ENCODE peak calls at places on chromosome 16, in five cellular contexts. U, J, N, A and E are unnamed samples.

GRCh38 chr16:66176111-66176510 is 190.4 kb upstream of the CDH5 start:
- DNase-seq in J (no peak), N (no peak), A (no peak), U (no peak), E (no peak)

GRCh38 chr16:67860589-67861398 is 12.1 kb upstream of the EDC4 start:
- DNase-seq in A (no peak), N (no peak), J (no peak), U (no peak), E (no peak)

GRCh38 chr16:2752035-2752849 is at the start of gene SRRM2:
- DNase-seq in N (peak), J (peak), U (peak), A (peak), E (peak)

GRCh38 chr16:88939814-88940195 is 37.2 kb downstream of the CBFA2T3 start:
- DNase-seq in N (peak), U (peak), A (no peak), J (no peak), E (no peak)

GRCh38 chr16:27539636-27540035 is 10.1 kb downstream of the GTF3C1 start:
- DNase-seq in J (no peak), A (no peak), N (no peak), U (no peak), E (no peak)

GRCh38 chr16:9447195-9447551 is 355.7 kb downstream of the HAPSTR1 start:
- DNase-seq in J (no peak), U (no peak), N (peak), A (no peak), E (no peak)

GRCh38 chr16:11202260-11203091 is 53.5 kb downstream of the SOCS1 start:
- DNase-seq in N (no peak), A (no peak), J (no peak), U (no peak), E (peak)

GRCh38 chr16:70715113-70715711 is 29.4 kb upstream of the MTSS2 start:
- DNase-seq in U (peak), N (peak), J (no peak), A (no peak), E (no peak)

GRCh38 chr16:61313931-61314330 is 722.3 kb downstream of the CDH8 start:
- DNase-seq in U (no peak), N (no peak), J (no peak), A (no peak), E (peak)

GRCh38 chr16:57470683-57471082 is 8.2 kb downstream of the POLR2C start:
- DNase-seq in A (no peak), U (peak), N (peak), J (no peak), E (no peak)

GRCh38 chr16:1299012-1299867 is 10.2 kb upstream of the UBE2I start:
- DNase-seq in U (no peak), A (no peak), J (no peak), N (no peak), E (no peak)

GRCh38 chr16:67278773-67279295 is 498 bp upstream of the PLEKHG4 start:
- DNase-seq in N (no peak), J (no peak), U (no peak), A (peak), E (peak)

GRCh38 chr16:55330726-55331647 is 7.0 kb downstream of the IRX6 start:
- DNase-seq in U (no peak), A (no peak), N (peak), J (no peak), E (peak)

GRCh38 chr16:31875112-31875803 is 1.7 kb downstream of the ZNF267 start:
- DNase-seq in U (no peak), A (no peak), N (no peak), J (no peak), E (no peak)

GRCh38 chr16:89815639-89816348 is 653 bp downstream of the FANCA start:
- DNase-seq in J (no peak), A (peak), U (no peak), N (peak), E (peak)